ENCODE peak calls at places on chromosomes 11 and 22, in four cellular contexts. A is K562, L is A549, Q is GM12878. V is an unnamed sample.

GRCh38 chr11:3220521-3221407 is 2.2 kb upstream of the MRGPRG start:
- DNase-seq in A (no peak), Q (no peak), L (no peak), V (no peak)

GRCh38 chr11:82747471-82747870 is 13.8 kb upstream of the FAM181B start:
- DNase-seq in L (no peak), Q (no peak), A (no peak), V (no peak)

GRCh38 chr22:47627561-47628253 is 865.3 kb downstream of the TBC1D22A start:
- DNase-seq in L (no peak), A (no peak), Q (no peak), V (no peak)

GRCh38 chr22:41681616-41682015 is 7.1 kb downstream of the SNU13 start:
- DNase-seq in L (no peak), Q (no peak), A (no peak), V (no peak)

GRCh38 chr11:87180743-87181142 is 143.0 kb downstream of the TMEM135 start:
- DNase-seq in A (no peak), Q (no peak), L (no peak), V (peak; percentile 65)

GRCh38 chr11:59212744-59213573 is at the start of gene MPEG1:
- DNase-seq in Q (no peak), A (no peak), L (no peak), V (no peak)

GRCh38 chr11:19644316-19644715 is 68.3 kb upstream of the NAV2 start:
- DNase-seq in Q (no peak), A (no peak), L (no peak), V (no peak)

GRCh38 chr11:98455500-98456186 is 565.1 kb upstream of the CNTN5 start:
- DNase-seq in L (no peak), A (peak; percentile 8), Q (no peak), V (no peak)

GRCh38 chr11:925158-925495 is 543 bp upstream of the AP2A2 start:
- DNase-seq in A (peak; percentile 46), Q (no peak), L (no peak), V (no peak)

DNA sequence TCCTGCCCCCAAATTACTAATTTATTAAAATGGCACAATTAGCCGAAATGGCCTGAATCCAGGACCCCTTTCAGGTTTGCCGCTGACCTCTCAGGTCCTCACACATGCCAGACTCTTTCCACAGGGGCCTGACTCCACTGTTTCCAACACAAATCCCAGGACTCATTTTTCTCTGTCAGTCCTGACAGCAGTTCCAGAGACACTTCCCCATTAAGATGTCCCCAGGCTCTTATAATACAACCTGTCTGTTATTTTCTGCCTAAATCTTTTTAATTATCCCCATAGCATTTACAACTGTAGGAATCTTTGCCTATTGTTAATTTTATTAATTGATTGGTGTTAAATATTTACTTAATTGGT is 9.4 kb upstream of the IGLL5 start:
- DNase-seq in Q (no peak), L (no peak), A (peak; percentile 51), V (no peak)
- H3K4me1 ChIP-seq in Q (no peaks in the 10 kb centered on the region), L (no peaks in the 10 kb centered on the region), A (no peaks in the 10 kb centered on the region), V (no peaks in the 10 kb centered on the region)

GRCh38 chr11:125253795-125254525 is 89.4 kb downstream of the PKNOX2 start:
- DNase-seq in L (no peak), A (no peak), Q (no peak), V (no peak)
- TF ChIP-seq ELK1 in L (no peak), A (no peak), Q (no peak), V (no peak)

GRCh38 chr11:44859528-44859925 is 91.2 kb downstream of the TP53I11 start:
- DNase-seq in L (no peak), Q (no peak), A (no peak), V (no peak)
- H3K4me1 ChIP-seq in L (peaks cover 48% of the 10 kb centered on the region), Q (peaks cover 15% of the 10 kb centered on the region), A (peaks cover 6% of the 10 kb centered on the region), V (peaks cover 26% of the 10 kb centered on the region)

GRCh38 chr11:117039897-117040296 is 58.3 kb downstream of the SIK3 start:
- DNase-seq in A (no peak), L (no peak), Q (no peak), V (peak; percentile 46)

GRCh38 chr11:117042689-117043088 is 55.5 kb downstream of the SIK3 start:
- DNase-seq in Q (no peak), L (no peak), A (no peak), V (no peak)

GRCh38 chr11:117045956-117046355 is 52.3 kb downstream of the SIK3 start:
- DNase-seq in L (no peak), A (no peak), Q (no peak), V (no peak)

GRCh38 chr11:117044287-117045035 is 53.8 kb downstream of the SIK3 start:
- DNase-seq in A (no peak), L (no peak), Q (no peak), V (no peak)

DNA sequence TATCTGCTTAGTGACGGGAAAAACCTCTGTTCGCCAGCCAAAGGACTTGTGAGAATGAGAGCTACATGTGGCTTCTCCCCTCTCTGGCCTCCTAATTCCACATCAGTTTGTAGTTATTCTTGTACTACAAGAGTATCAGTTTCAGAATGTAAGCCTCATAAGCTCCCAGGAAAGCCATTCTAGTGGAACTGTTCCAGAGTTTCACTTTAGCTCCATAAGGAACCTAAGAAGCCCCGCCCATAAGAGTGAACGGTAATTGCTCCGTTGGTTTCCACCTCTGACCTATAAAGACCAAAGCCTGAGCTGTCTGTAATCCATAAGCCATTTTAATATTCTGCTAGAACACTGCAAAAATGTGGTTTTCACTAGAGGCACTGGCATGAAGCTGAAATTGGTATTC is 53.0 kb downstream of the SIK3 start:
- DNase-seq in Q (no peak), A (peak; percentile 24), L (no peak), V (peak; percentile 61)
- TF ChIP-seq ELK1 in Q (no peak), A (no peak), L (no peak), V (no peak)

GRCh38 chr11:121463689-121464335 is 11.0 kb upstream of the SORL1-AS1 start:
- DNase-seq in L (no peak), Q (no peak), A (no peak), V (no peak)
- H3K4me1 ChIP-seq in L (peaks cover 39% of the 10 kb centered on the region), Q (peaks cover 91% of the 10 kb centered on the region), A (no peaks in the 10 kb centered on the region), V (peaks cover 17% of the 10 kb centered on the region)